ENCODE peak calls at places on chromosomes 2 and 18, in four cellular contexts. One of them, this sample, is unnamed.

GRCh38 chr2:156437272-156437671 is 1.1 kb downstream of the GPD2 start:
- DNase-seq in activated CD4-positive, CD25-positive, alpha-beta regulatory T cell treated with anti-CD3 and anti-CD28 coated beads, Interleukin-2, amount 50 U/mL, for 72 hours: no peak
- DNase-seq in T-helper 1 cell: no peak
- DNase-seq in activated T-helper 9 cell treated with anti-CD3 and anti-CD28 coated beads, Interleukin-2, amount 50 U/mL, for 16 hours: no peak
- DNase-seq in this sample: no peak

GRCh38 chr2:127094509-127095366 is 12.2 kb downstream of the BIN1 start:
- DNase-seq in activated CD4-positive, CD25-positive, alpha-beta regulatory T cell treated with anti-CD3 and anti-CD28 coated beads, Interleukin-2, amount 50 U/mL, for 72 hours: no peak
- DNase-seq in T-helper 1 cell: no peak
- DNase-seq in activated T-helper 9 cell treated with anti-CD3 and anti-CD28 coated beads, Interleukin-2, amount 50 U/mL, for 16 hours: no peak
- DNase-seq in this sample: no peak

GRCh38 chr2:96092580-96092877 is 23.8 kb downstream of the ADRA2B start:
- DNase-seq in activated T-helper 9 cell treated with anti-CD3 and anti-CD28 coated beads, Interleukin-2, amount 50 U/mL, for 16 hours: no peak
- DNase-seq in activated CD4-positive, CD25-positive, alpha-beta regulatory T cell treated with anti-CD3 and anti-CD28 coated beads, Interleukin-2, amount 50 U/mL, for 72 hours: no peak
- DNase-seq in T-helper 1 cell: no peak
- DNase-seq in this sample: no peak

GRCh38 chr2:26925100-26925791 is 45.2 kb upstream of the MAPRE3 start:
- DNase-seq in T-helper 1 cell: no peak
- DNase-seq in activated T-helper 9 cell treated with anti-CD3 and anti-CD28 coated beads, Interleukin-2, amount 50 U/mL, for 16 hours: no peak
- DNase-seq in activated CD4-positive, CD25-positive, alpha-beta regulatory T cell treated with anti-CD3 and anti-CD28 coated beads, Interleukin-2, amount 50 U/mL, for 72 hours: no peak
- DNase-seq in this sample: no peak

GRCh38 chr18:79203017-79203605 is 133.9 kb downstream of the ATP9B start:
- DNase-seq in T-helper 1 cell: no peak
- DNase-seq in activated CD4-positive, CD25-positive, alpha-beta regulatory T cell treated with anti-CD3 and anti-CD28 coated beads, Interleukin-2, amount 50 U/mL, for 72 hours: no peak
- DNase-seq in activated T-helper 9 cell treated with anti-CD3 and anti-CD28 coated beads, Interleukin-2, amount 50 U/mL, for 16 hours: peak
- DNase-seq in this sample: no peak

GRCh38 chr2:37618326-37618725 is 53.1 kb downstream of the CDC42EP3 start:
- DNase-seq in activated CD4-positive, CD25-positive, alpha-beta regulatory T cell treated with anti-CD3 and anti-CD28 coated beads, Interleukin-2, amount 50 U/mL, for 72 hours: no peak
- DNase-seq in activated T-helper 9 cell treated with anti-CD3 and anti-CD28 coated beads, Interleukin-2, amount 50 U/mL, for 16 hours: no peak
- DNase-seq in T-helper 1 cell: no peak
- DNase-seq in this sample: no peak

GRCh38 chr2:168424112-168424951 is 31.7 kb upstream of the CERS6 start:
- DNase-seq in activated CD4-positive, CD25-positive, alpha-beta regulatory T cell treated with anti-CD3 and anti-CD28 coated beads, Interleukin-2, amount 50 U/mL, for 72 hours: no peak
- DNase-seq in activated T-helper 9 cell treated with anti-CD3 and anti-CD28 coated beads, Interleukin-2, amount 50 U/mL, for 16 hours: no peak
- DNase-seq in T-helper 1 cell: no peak
- DNase-seq in this sample: no peak

GRCh38 chr2:20164734-20165242 is 60.1 kb downstream of the SDC1 start:
- DNase-seq in T-helper 1 cell: peak
- DNase-seq in activated CD4-positive, CD25-positive, alpha-beta regulatory T cell treated with anti-CD3 and anti-CD28 coated beads, Interleukin-2, amount 50 U/mL, for 72 hours: no peak
- DNase-seq in activated T-helper 9 cell treated with anti-CD3 and anti-CD28 coated beads, Interleukin-2, amount 50 U/mL, for 16 hours: no peak
- DNase-seq in this sample: no peak

GRCh38 chr18:47975105-47975504 is 44.6 kb upstream of the SMAD2 start:
- DNase-seq in T-helper 1 cell: no peak
- DNase-seq in activated CD4-positive, CD25-positive, alpha-beta regulatory T cell treated with anti-CD3 and anti-CD28 coated beads, Interleukin-2, amount 50 U/mL, for 72 hours: no peak
- DNase-seq in activated T-helper 9 cell treated with anti-CD3 and anti-CD28 coated beads, Interleukin-2, amount 50 U/mL, for 16 hours: no peak
- DNase-seq in this sample: no peak

GRCh38 chr2:53424902-53425301 is 342.7 kb upstream of the CHAC2 start:
- DNase-seq in T-helper 1 cell: no peak
- DNase-seq in activated T-helper 9 cell treated with anti-CD3 and anti-CD28 coated beads, Interleukin-2, amount 50 U/mL, for 16 hours: no peak
- DNase-seq in activated CD4-positive, CD25-positive, alpha-beta regulatory T cell treated with anti-CD3 and anti-CD28 coated beads, Interleukin-2, amount 50 U/mL, for 72 hours: no peak
- DNase-seq in this sample: peak